ENCODE peak calls at places on chromosomes 5 and 9, in nine cellular contexts. Q is neural crest cell; W is dermis microvascular lymphatic vessel endothelial cell; J is NCI-H1417 treated with DMSO at 0.1 percent for 48 hours; B is central memory CD4-positive, alpha-beta T cell; H is activated T-helper 9 cell treated with anti-CD3 and anti-CD28 coated beads, Interleukin-2, amount 50 U/mL, for 16 hours; L is activated CD4-positive, alpha-beta T cell treated with anti-CD3 and anti-CD28 coated beads, Interleukin-2, amount 50 U/mL, for 4 hours; O is activated CD8-positive, alpha-beta memory T cell treated with anti-CD3 and anti-CD28 coated beads, Interleukin-2, amount 50 U/mL, for 4 hours; C is HTR-8/SVneo. F is an unnamed sample.

GRCh38 chr5:41789434-41789833 is 80.8 kb downstream of the OXCT1 start:
- DNase-seq in Q (no peak), W (no peak), J (no peak), B (no peak), H (no peak), L (no peak), O (no peak), C (no peak), F (no peak)

GRCh38 chr5:150271296-150271692 is 18.3 kb downstream of the CAMK2A start:
- DNase-seq in Q (no peak), W (no peak), J (no peak), B (no peak), H (no peak), L (no peak), O (no peak), C (no peak), F (no peak)

GRCh38 chr5:58871648-58872242 is 288.9 kb downstream of the RAB3C start:
- DNase-seq in Q (peak), W (peak), J (no peak), B (peak), H (no peak), L (no peak), O (no peak), C (peak), F (no peak)

GRCh38 chr5:125595095-125595494 is 828.1 kb upstream of the GRAMD2B start:
- DNase-seq in Q (no peak), W (no peak), J (no peak), B (no peak), H (no peak), L (no peak), O (no peak), C (no peak), F (peak)

GRCh38 chr5:166088389-166089039 is 2202.9 kb upstream of the WWC1 start:
- DNase-seq in Q (no peak), W (no peak), J (no peak), B (no peak), H (no peak), L (no peak), O (no peak), C (no peak), F (no peak)

GRCh38 chr9:7578951-7579743 is 220.4 kb downstream of the DMAC1 start:
- DNase-seq in Q (no peak), W (no peak), J (no peak), B (no peak), H (no peak), L (no peak), O (no peak), C (no peak), F (no peak)

GRCh38 chr5:43569236-43569635 is 12.4 kb upstream of the PAIP1 start:
- DNase-seq in Q (no peak), W (no peak), J (no peak), B (no peak), H (no peak), L (no peak), O (no peak), C (no peak), F (no peak)

GRCh38 chr9:92669527-92669889 is 423 bp downstream of the IPPK start:
- DNase-seq in Q (no peak), W (no peak), J (no peak), B (peak), H (no peak), L (peak), O (peak), C (no peak), F (no peak)

GRCh38 chr9:118108971-118109370 is 404.8 kb downstream of the TLR4 start:
- DNase-seq in Q (no peak), W (no peak), J (no peak), B (no peak), H (no peak), L (no peak), O (no peak), C (no peak), F (no peak)

GRCh38 chr5:90055831-90056328 is 353.7 kb downstream of the CETN3 start:
- DNase-seq in Q (no peak), W (no peak), J (no peak), B (no peak), H (no peak), L (no peak), O (no peak), C (peak), F (no peak)

GRCh38 chr5:126799780-126800179 is 22.8 kb downstream of the LMNB1 start:
- DNase-seq in Q (no peak), W (no peak), J (no peak), B (no peak), H (no peak), L (no peak), O (no peak), C (no peak), F (no peak)

GRCh38 chr5:144142030-144142825 is 28.2 kb downstream of the YIPF5 start:
- DNase-seq in Q (no peak), W (peak), J (no peak), B (peak), H (no peak), L (no peak), O (no peak), C (peak), F (no peak)

GRCh38 chr9:136552117-136552685 is 6.4 kb upstream of the NOTCH1 start:
- DNase-seq in Q (no peak), W (no peak), J (no peak), B (no peak), H (no peak), L (no peak), O (no peak), C (no peak), F (no peak)

GRCh38 chr5:101418735-101419134 is 515.7 kb upstream of the ST8SIA4 start:
- DNase-seq in Q (no peak), W (no peak), J (no peak), B (no peak), H (no peak), L (no peak), O (no peak), C (no peak), F (no peak)

GRCh38 chr5:463952-464351 is 21.0 kb downstream of the EXOC3 start:
- DNase-seq in Q (no peak), W (no peak), J (no peak), B (peak), H (peak), L (peak), O (peak), C (no peak), F (peak)

GRCh38 chr9:117403403-117403811 is 11.4 kb downstream of the ASTN2 start:
- DNase-seq in Q (no peak), W (no peak), J (no peak), B (no peak), H (no peak), L (no peak), O (no peak), C (no peak), F (peak)

GRCh38 chr9:100838857-100839256 is 189.7 kb upstream of the PLPPR1 start:
- DNase-seq in Q (no peak), W (no peak), J (no peak), B (no peak), H (no peak), L (no peak), O (no peak), C (no peak), F (no peak)

GRCh38 chr9:137217276-137218211 is 4.5 kb downstream of the RNF208 start:
- DNase-seq in Q (no peak), W (no peak), J (no peak), B (no peak), H (no peak), L (no peak), O (no peak), C (no peak), F (no peak)

GRCh38 chr5:94832685-94833084 is 214.2 kb downstream of the SLF1 start:
- DNase-seq in Q (no peak), W (no peak), J (no peak), B (no peak), H (no peak), L (no peak), O (no peak), C (no peak), F (no peak)

GRCh38 chr5:8721536-8721935 is 824.3 kb downstream of the SEMA5A start:
- DNase-seq in Q (no peak), W (no peak), J (no peak), B (no peak), H (no peak), L (no peak), O (no peak), C (no peak), F (no peak)

GRCh38 chr9:127980056-127980705 is 608 bp downstream of the EEIG1 start:
- DNase-seq in Q (peak), W (no peak), J (no peak), B (peak), H (peak), L (peak), O (peak), C (no peak), F (no peak)

GRCh38 chr9:18759836-18760235 is 273.2 kb downstream of the SAXO1 start:
- DNase-seq in Q (no peak), W (no peak), J (no peak), B (no peak), H (no peak), L (no peak), O (no peak), C (no peak), F (no peak)

GRCh38 chr5:119287547-119288073 is 68.2 kb upstream of the TNFAIP8 start:
- DNase-seq in Q (no peak), W (no peak), J (no peak), B (peak), H (no peak), L (peak), O (peak), C (no peak), F (no peak)

GRCh38 chr9:98356953-98357352 is 101.5 kb upstream of the TBC1D2 start:
- DNase-seq in Q (no peak), W (peak), J (no peak), B (no peak), H (no peak), L (no peak), O (no peak), C (no peak), F (no peak)

GRCh38 chr9:99820330-99821186 is 1.1 kb upstream of the NR4A3 start:
- DNase-seq in Q (no peak), W (peak), J (no peak), B (peak), H (peak), L (peak), O (peak), C (peak), F (peak)

GRCh38 chr5:154287136-154287535 is 96.6 kb downstream of the GALNT10 start:
- DNase-seq in Q (no peak), W (peak), J (no peak), B (no peak), H (no peak), L (no peak), O (no peak), C (peak), F (no peak)

GRCh38 chr9:93896496-93897033 is 58.6 kb downstream of the BARX1 start:
- DNase-seq in Q (no peak), W (no peak), J (no peak), B (no peak), H (no peak), L (no peak), O (no peak), C (no peak), F (no peak)

GRCh38 chr9:70421272-70422180 is 7.1 kb upstream of the KLF9 start:
- DNase-seq in Q (no peak), W (no peak), J (peak), B (peak), H (peak), L (peak), O (peak), C (no peak), F (peak)

F was measured in putamen.